ENCODE peak calls at places on chromosome 19, in ten cellular contexts. T is activated T-cell treated with anti-CD3 and anti-CD28 coated beads for 4 hours; C is occipital lobe; J is astrocyte of the spinal cord; M is NCI-H1105 treated with DMSO at 0.1 percent for 48 hours; H is glutamatergic neuron; W is aorta; I is pulmonary artery endothelial cell; A is NCI-H2171 treated with DMSO at 0.1 percent for 48 hours; Z is activated CD4-positive, alpha-beta T cell treated with anti-CD3 and anti-CD28 coated beads, Interleukin-2, amount 50 U/mL, for 1 hour. S is an unnamed sample.
A peak's percentile ranks its signal among the peaks of the same experiment; 100 is the strongest.

GRCh38 chr19:21022996-21023395 is 2.5 kb downstream of the ZNF430 start:
- DNase-seq in T (peak; percentile 30), C (no peak), J (peak; percentile 38), M (no peak), H (no peak), W (no peak), I (no peak), A (no peak), Z (no peak), S (peak; percentile 5)

GRCh38 chr19:2613507-2614295 is 88.8 kb downstream of the GNG7 start:
- DNase-seq in T (peak; percentile 52), C (no peak), J (no peak), M (no peak), H (peak; percentile 62), W (peak; percentile 87), I (no peak), A (peak; percentile 33), Z (peak; percentile 60), S (no peak)

GRCh38 chr19:12789098-12789903 is 2.0 kb upstream of the JUNB start:
- DNase-seq in T (no peak), C (no peak), J (peak; percentile 50), M (no peak), H (peak; percentile 18), W (no peak), I (no peak), A (peak; percentile 52), Z (no peak), S (no peak)

GRCh38 chr19:47028372-47028672 is 8.7 kb downstream of the NPAS1 start:
- DNase-seq in T (no peak), C (no peak), J (no peak), M (peak; percentile 49), H (peak; percentile 58), W (no peak), I (no peak), A (no peak), Z (no peak), S (no peak)

GRCh38 chr19:34644991-34645461 is 31.9 kb downstream of the SCGB2B2 start:
- DNase-seq in T (no peak), C (no peak), J (no peak), M (no peak), H (no peak), W (peak; percentile 44), I (no peak), A (no peak), Z (no peak), S (no peak)

GRCh38 chr19:44602071-44602470 is 11.3 kb upstream of the IGSF23 start:
- DNase-seq in T (no peak), C (no peak), J (no peak), M (peak; percentile 23), H (no peak), W (no peak), I (no peak), A (peak; percentile 67), Z (no peak), S (no peak)

GRCh38 chr19:40603071-40603718 is 2.0 kb downstream of the LTBP4 start:
- DNase-seq in T (no peak), C (no peak), J (no peak), M (no peak), H (no peak), W (no peak), I (no peak), A (peak; percentile 46), Z (no peak), S (no peak)

GRCh38 chr19:13160557-13160956 is 10.3 kb downstream of the IER2 start:
- DNase-seq in T (no peak), C (no peak), J (peak; percentile 27), M (no peak), H (no peak), W (no peak), I (no peak), A (no peak), Z (no peak), S (no peak)

GRCh38 chr19:1019980-1020867 is 699 bp downstream of the TMEM259 start:
- DNase-seq in T (no peak), C (no peak), J (no peak), M (no peak), H (no peak), W (no peak), I (no peak), A (no peak), Z (no peak), S (no peak)

GRCh38 chr19:2469102-2469914 is 6.6 kb upstream of the GADD45B start:
- DNase-seq in T (no peak), C (no peak), J (peak; percentile 81), M (no peak), H (peak; percentile 56), W (no peak), I (no peak), A (peak; percentile 53), Z (no peak), S (no peak)

GRCh38 chr19:42246143-42246868 is 3.9 kb upstream of the GSK3A start:
- DNase-seq in T (no peak), C (peak; percentile 69), J (peak; percentile 83), M (no peak), H (no peak), W (peak; percentile 92), I (peak; percentile 50), A (no peak), Z (no peak), S (peak; percentile 64)

GRCh38 chr19:47435196-47435595 is 15.9 kb upstream of the MEIS3 start:
- DNase-seq in T (no peak), C (no peak), J (no peak), M (no peak), H (no peak), W (no peak), I (no peak), A (no peak), Z (no peak), S (no peak)

GRCh38 chr19:1106841-1107654 is 3.3 kb downstream of the GPX4 start:
- DNase-seq in T (no peak), C (no peak), J (no peak), M (no peak), H (no peak), W (no peak), I (no peak), A (no peak), Z (no peak), S (no peak)